ENCODE peak calls at places on chromosomes 11 and 22, in nine cellular contexts. L is mucosa of descending colon, P is IMR-90, X is thoracic aorta, N is HepG2, I is lung, M is aorta, O is left lung, C is spleen. V is an unnamed sample. For H3K4me1 and H3K36me3, the result is how much of the 10 kb centered on the place peaks cover.

GRCh38 chr22:26210390-26210789 is 41.1 kb downstream of the SEZ6L start:
- DNase-seq in L (no peak), P (no peak), X (no peak), N (no peak), I (no peak), M (no peak), O (no peak), C (no peak), V (no peak)

GRCh38 chr22:46754110-46754799 is 8.2 kb upstream of the TBC1D22A start:
- DNase-seq in L (peak), P (peak), X (peak), N (peak), I (peak), M (peak), O (peak), C (peak), V (peak)

GRCh38 chr11:132866783-132867545 is 665.3 kb downstream of the OPCML start:
- DNase-seq in L (no peak), P (peak), X (no peak), N (no peak), I (no peak), M (no peak), O (no peak), C (no peak), V (no peak)

GRCh38 chr11:47337229-47337924 is 15.1 kb downstream of the MYBPC3 start:
- DNase-seq in L (no peak), P (no peak), X (no peak), N (no peak), I (no peak), M (no peak), O (no peak), C (no peak), V (no peak)

GRCh38 chr11:26551186-26551801 is 20.8 kb downstream of the MUC15 start:
- DNase-seq in L (no peak), P (peak), X (no peak), N (no peak), I (no peak), M (no peak), O (no peak), C (no peak), V (peak)

GRCh38 chr11:110086892-110087309 is 6.3 kb upstream of the ZC3H12C start:
- DNase-seq in L (no peak), P (peak), X (no peak), N (no peak), I (no peak), M (no peak), O (peak), C (no peak), V (no peak)

GRCh38 chr11:35144103-35144741 is 5.3 kb downstream of the CD44 start:
- DNase-seq in L (peak), P (peak), X (no peak), N (no peak), I (peak), M (peak), O (no peak), C (peak), V (peak)

GRCh38 chr11:86277741-86278140 is 24.3 kb upstream of the HIKESHI start:
- DNase-seq in L (no peak), P (peak), X (no peak), N (no peak), I (no peak), M (no peak), O (no peak), C (no peak), V (no peak)

GRCh38 chr11:10441652-10442503 is 13.2 kb upstream of the AMPD3 start:
- DNase-seq in L (no peak), P (no peak), X (no peak), N (no peak), I (no peak), M (no peak), O (no peak), C (no peak), V (no peak)

GRCh38 chr22:20128902-20129746 is 2.5 kb upstream of the ZDHHC8 start:
- DNase-seq in L (peak), P (peak), X (no peak), N (peak), I (no peak), M (no peak), O (no peak), C (no peak), V (no peak)

GRCh38 chr11:75557649-75558494 is 4.2 kb upstream of the SERPINH1 start:
- DNase-seq in L (no peak), P (peak), X (no peak), N (no peak), I (peak), M (peak), O (peak), C (no peak), V (peak)

GRCh38 chr11:64025205-64025604 is 10.5 kb upstream of the FLRT1 start:
- DNase-seq in L (no peak), P (no peak), X (no peak), N (no peak), I (no peak), M (no peak), O (no peak), C (no peak), V (no peak)

GRCh38 chr11:67113231-67113721 is 5.8 kb upstream of the KDM2A start:
- DNase-seq in L (no peak), P (no peak), X (no peak), N (no peak), I (no peak), M (peak), O (no peak), C (no peak), V (no peak)

GRCh38 chr11:26793517-26793916 is 71.7 kb upstream of the SLC5A12 start:
- DNase-seq in L (no peak), P (no peak), X (no peak), N (no peak), I (no peak), M (no peak), O (no peak), C (no peak), V (no peak)

GRCh38 chr11:126123686-126124085 is 61.0 kb upstream of the CDON start:
- DNase-seq in L (no peak), P (no peak), X (no peak), N (no peak), I (no peak), M (no peak), O (no peak), C (no peak), V (no peak)

GRCh38 chr11:96204366-96204659 is 138.7 kb downstream of the MAML2 start:
- DNase-seq in L (no peak), P (no peak), X (no peak), N (no peak), I (no peak), M (no peak), O (no peak), C (no peak), V (no peak)

GRCh38 chr11:113896156-113896879 is 8.3 kb upstream of the HTR3B start:
- DNase-seq in L (peak), P (peak), X (no peak), N (no peak), I (no peak), M (no peak), O (no peak), C (no peak), V (no peak)

GRCh38 chr22:46731246-46732040 is 6.6 kb downstream of the CERK start:
- DNase-seq in L (peak), P (no peak), X (no peak), N (peak), I (peak), M (no peak), O (no peak), C (no peak), V (peak)

GRCh38 chr11:554824-555499 is 5.6 kb downstream of the LMNTD2 start:
- DNase-seq in L (peak), P (no peak), X (no peak), N (peak), I (peak), M (peak), O (peak), C (peak), V (no peak)

GRCh38 chr11:114322934-114323333 is 26.7 kb downstream of the NNMT start:
- DNase-seq in L (no peak), P (no peak), X (no peak), N (no peak), I (no peak), M (no peak), O (no peak), C (no peak), V (no peak)

GRCh38 chr11:35214181-35214770 is 75.3 kb downstream of the CD44 start:
- DNase-seq in L (no peak), P (no peak), X (no peak), N (no peak), I (no peak), M (no peak), O (no peak), C (no peak), V (no peak)

GRCh38 chr22:42930810-42931420 is 73.8 kb upstream of the ARFGAP3 start:
- DNase-seq in L (no peak), P (peak), X (no peak), N (peak), I (no peak), M (peak), O (no peak), C (peak), V (no peak)
- H3K4me1 ChIP-seq in L (under half), P (under half), X (half or more), N (half or more), I (under half), M (under half), O (half or more), C (under half), V (under half)

GRCh38 chr22:40432167-40432566 is 61.8 kb downstream of the SGSM3 start:
- DNase-seq in L (no peak), P (no peak), X (no peak), N (no peak), I (no peak), M (no peak), O (no peak), C (no peak), V (no peak)
- H3K36me3 ChIP-seq in L (under half), P (under half), X (under half), N (half or more), I (under half), M (under half), O (under half), C (half or more), V (half or more)

GRCh38 chr11:128294001-128294684 is 293.2 kb downstream of the ETS1 start:
- DNase-seq in L (peak), P (no peak), X (no peak), N (no peak), I (no peak), M (no peak), O (no peak), C (no peak), V (no peak)
- H3K4me1 ChIP-seq in L (under half), P (under half), X (under half), N (under half), I (under half), M (under half), O (under half), C (half or more), V (half or more)

GRCh38 chr22:32804823-32805585 is 3.5 kb downstream of the TIMP3 start:
- DNase-seq in L (no peak), P (no peak), X (no peak), N (no peak), I (no peak), M (no peak), O (no peak), C (no peak), V (no peak)

GRCh38 chr22:32801436-32802290 is at the start of gene TIMP3:
- DNase-seq in L (peak), P (peak), X (peak), N (no peak), I (peak), M (peak), O (peak), C (peak), V (peak)

GRCh38 chr22:32802291-32802826 is 854 bp downstream of the TIMP3 start:
- DNase-seq in L (no peak), P (no peak), X (no peak), N (no peak), I (no peak), M (no peak), O (no peak), C (no peak), V (no peak)

GRCh38 chr22:32804036-32804435 is 2.5 kb downstream of the TIMP3 start:
- DNase-seq in L (no peak), P (peak), X (no peak), N (no peak), I (no peak), M (no peak), O (no peak), C (no peak), V (no peak)

GRCh38 chr22:32803020-32803758 is 1.7 kb downstream of the TIMP3 start:
- DNase-seq in L (no peak), P (peak), X (no peak), N (no peak), I (no peak), M (peak), O (no peak), C (no peak), V (no peak)
- H3K36me3 ChIP-seq in L (under half), P (under half), X (under half), N (under half), I (under half), M (under half), O (under half), C (under half), V (under half)

DNA sequence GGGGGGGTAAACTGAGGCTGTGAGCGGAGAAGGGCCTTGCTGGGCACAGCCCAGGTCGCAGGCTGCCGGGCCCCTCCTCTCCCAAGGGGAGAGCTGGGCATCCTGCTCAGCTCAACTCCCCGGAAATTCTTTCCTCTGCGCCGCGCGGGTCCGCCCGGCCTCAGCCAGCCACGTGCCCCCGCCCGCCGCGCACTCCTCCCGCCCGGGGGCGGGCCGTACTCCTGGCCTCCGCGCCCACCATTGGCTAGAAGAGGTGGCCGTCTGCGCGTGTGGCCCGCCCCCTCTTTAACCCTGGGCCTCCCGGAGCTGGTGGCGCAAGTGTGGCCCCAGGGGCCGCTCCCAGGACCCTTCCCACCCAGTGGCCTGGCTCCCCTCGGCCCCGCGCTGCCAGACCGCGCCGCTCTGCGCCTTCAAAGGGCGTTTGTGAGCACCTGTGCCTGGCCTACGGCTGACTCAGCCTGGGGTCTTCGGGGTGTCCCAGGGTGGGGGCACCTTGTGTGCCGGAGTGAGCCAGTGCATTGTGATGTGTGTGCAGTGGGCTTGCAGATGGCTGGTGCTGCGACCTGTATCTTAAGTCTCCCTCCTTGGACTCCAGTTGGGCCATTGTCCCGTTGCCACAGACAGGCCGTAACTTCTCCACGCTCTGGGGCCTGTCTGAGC is 2.0 kb downstream of the MRGPRF start:
- DNase-seq in L (peak), P (peak), X (peak), N (no peak), I (peak), M (peak), O (peak), C (peak), V (peak)
- H3K4me1 ChIP-seq in L (under half), P (half or more), X (half or more), N (half or more), I (under half), M (under half), O (under half), C (under half), V (half or more)

DNA sequence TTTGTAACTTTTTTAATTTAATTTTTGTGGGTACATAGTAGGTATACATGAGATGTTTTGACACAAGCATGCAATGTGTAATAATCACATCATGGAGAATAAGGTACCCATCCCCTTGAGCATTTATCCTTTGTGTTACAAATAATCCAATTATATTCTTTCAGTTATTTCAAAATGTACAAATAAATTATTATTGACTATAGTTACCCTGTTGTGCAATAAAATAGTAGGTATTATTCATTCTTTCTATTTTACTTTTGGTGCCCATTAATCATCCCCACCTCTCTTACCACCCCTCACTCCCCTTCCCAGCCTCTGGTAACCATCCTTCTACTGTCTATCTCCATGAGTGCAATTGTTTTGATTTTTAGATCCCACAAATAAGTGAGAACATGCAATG is 83.5 kb downstream of the GAB2 start:
- DNase-seq in L (no peak), P (no peak), X (no peak), N (no peak), I (no peak), M (no peak), O (no peak), C (no peak), V (no peak)
- H3K36me3 ChIP-seq in L (under half), P (under half), X (under half), N (under half), I (under half), M (under half), O (under half), C (under half), V (under half)

GRCh38 chr11:58576792-58577440 is 1.3 kb upstream of the LPXN start:
- DNase-seq in L (no peak), P (peak), X (no peak), N (peak), I (no peak), M (no peak), O (no peak), C (no peak), V (no peak)
- H3K4me1 ChIP-seq in L (under half), P (under half), X (half or more), N (under half), I (under half), M (under half), O (under half), C (half or more), V (under half)

GRCh38 chr22:41578818-41579217 is 10.8 kb downstream of the PMM1 start:
- DNase-seq in L (no peak), P (no peak), X (no peak), N (no peak), I (no peak), M (no peak), O (no peak), C (no peak), V (no peak)

GRCh38 chr22:41578114-41578513 is 11.5 kb downstream of the PMM1 start:
- DNase-seq in L (no peak), P (no peak), X (no peak), N (no peak), I (no peak), M (no peak), O (no peak), C (no peak), V (no peak)

GRCh38 chr22:41582694-41583093 is 6.9 kb downstream of the PMM1 start:
- DNase-seq in L (no peak), P (no peak), X (no peak), N (no peak), I (no peak), M (no peak), O (no peak), C (no peak), V (no peak)

GRCh38 chr22:41579297-41579996 is 10.2 kb downstream of the PMM1 start:
- DNase-seq in L (no peak), P (no peak), X (no peak), N (no peak), I (no peak), M (no peak), O (no peak), C (no peak), V (no peak)

DNA sequence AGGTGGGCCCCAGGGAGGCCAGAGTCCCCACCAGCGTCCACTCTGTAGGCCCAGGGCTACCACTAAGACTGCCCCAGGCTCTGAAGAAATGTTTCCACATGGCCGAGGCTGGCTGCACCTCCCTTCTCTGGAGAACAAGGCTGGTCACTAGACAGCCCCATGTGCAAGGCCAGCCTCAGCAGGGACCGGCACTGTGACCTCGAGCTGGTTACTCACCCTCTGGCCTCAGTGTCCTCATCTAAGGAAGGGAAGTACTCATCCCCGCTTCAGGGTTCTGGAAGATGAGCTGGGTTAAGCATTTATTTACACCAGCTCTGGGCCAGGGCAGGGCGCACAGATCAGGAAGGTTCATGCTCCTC is 9.7 kb downstream of the PMM1 start:
- DNase-seq in L (no peak), P (no peak), X (no peak), N (no peak), I (no peak), M (no peak), O (no peak), C (no peak), V (no peak)
- H3K36me3 ChIP-seq in L (under half), P (half or more), X (under half), N (under half), I (half or more), M (under half), O (under half), C (half or more), V (half or more)

V was measured in SJSA1.